ENCODE peak calls at places on chromosomes 4 and X, in five cellular contexts. N is suprapubic skin, C is nucleus accumbens, P is ascending aorta, J is B cell. I is an unnamed sample.

GRCh38 chr4:128385199-128385598 is 97.6 kb upstream of the PGRMC2 start:
- DNase-seq in C (no peak), J (no peak), N (no peak), P (no peak), I (no peak)

GRCh38 chrX:49269768-49270248 is at the start of gene PPP1R3F:
- DNase-seq in C (no peak), P (no peak), J (no peak), N (no peak), I (no peak)

GRCh38 chrX:57367649-57368048 is 81.1 kb downstream of the FAAH2 start:
- DNase-seq in P (no peak), N (no peak), J (no peak), C (no peak), I (no peak)

GRCh38 chrX:24294619-24295018 is 19.2 kb downstream of the SUPT20HL2 start:
- DNase-seq in C (no peak), P (no peak), J (no peak), N (no peak), I (no peak)

GRCh38 chrX:66004928-66005831 is 34.7 kb downstream of the VSIG4 start:
- DNase-seq in P (no peak), J (no peak), C (no peak), N (no peak), I (no peak)

GRCh38 chr4:15779336-15779735 is 1.2 kb downstream of the CD38 start:
- DNase-seq in N (no peak), J (no peak), C (no peak), P (no peak), I (peak)

GRCh38 chr4:178681871-178682270 is 1239.6 kb upstream of the AGA start:
- DNase-seq in P (no peak), C (no peak), N (no peak), J (no peak), I (no peak)

GRCh38 chrX:97529801-97530200 is 646.1 kb downstream of the RPA4 start:
- DNase-seq in C (no peak), J (no peak), N (no peak), P (no peak), I (no peak)

GRCh38 chr4:128921954-128922353 is 112.5 kb downstream of the JADE1 start:
- DNase-seq in J (no peak), C (no peak), P (no peak), N (no peak), I (no peak)

GRCh38 chr4:38860788-38861424 is 4.3 kb upstream of the TLR6 start:
- DNase-seq in J (peak), P (no peak), C (no peak), N (no peak), I (peak)

GRCh38 chr4:164819366-164819765 is 57.6 kb upstream of the APELA start:
- DNase-seq in J (no peak), C (no peak), N (no peak), P (no peak), I (no peak)

GRCh38 chrX:152817082-152817744 is 13.3 kb downstream of the CETN2 start:
- DNase-seq in J (no peak), C (no peak), P (no peak), N (no peak), I (peak)

GRCh38 chr4:38275331-38275821 is 315.2 kb downstream of the PTTG2 start:
- DNase-seq in C (no peak), P (no peak), J (no peak), N (no peak), I (no peak)

GRCh38 chr4:27662426-27662825 is 801.8 kb downstream of the STIM2 start:
- DNase-seq in P (no peak), N (no peak), C (no peak), J (no peak), I (no peak)

GRCh38 chrX:84170931-84171330 is 17.1 kb downstream of the RPS6KA6 start:
- DNase-seq in P (no peak), C (no peak), J (no peak), N (no peak), I (no peak)